ENCODE peak calls at places on chromosomes 11 and 22, in four cellular contexts. One of them, this sample, is unnamed.

GRCh38 chr11:132202621-132203020 is 832.2 kb downstream of the NTM start:
- DNase-seq in IMR-90: peak
- DNase-seq in neuronal stem cell: no peak
- DNase-seq in psoas muscle: no peak
- DNase-seq in this sample: no peak

GRCh38 chr11:45798793-45799441 is 6.0 kb upstream of the SLC35C1 start:
- DNase-seq in psoas muscle: no peak
- DNase-seq in neuronal stem cell: no peak
- DNase-seq in IMR-90: peak
- DNase-seq in this sample: no peak

GRCh38 chr11:1410366-1411291 is 20.9 kb downstream of the BRSK2 start:
- DNase-seq in psoas muscle: no peak
- DNase-seq in IMR-90: no peak
- DNase-seq in neuronal stem cell: peak
- DNase-seq in this sample: peak

GRCh38 chr11:57479925-57480324 is 19.6 kb downstream of the RTN4RL2 start:
- DNase-seq in neuronal stem cell: no peak
- DNase-seq in IMR-90: no peak
- DNase-seq in psoas muscle: no peak
- DNase-seq in this sample: no peak

GRCh38 chr22:42648368-42649260 is 578 bp downstream of the CYB5R3 start:
- DNase-seq in psoas muscle: peak
- DNase-seq in IMR-90: no peak
- DNase-seq in neuronal stem cell: no peak
- DNase-seq in this sample: peak

GRCh38 chr22:48257690-48258065 is 1495.2 kb downstream of the TBC1D22A start:
- DNase-seq in psoas muscle: no peak
- DNase-seq in neuronal stem cell: no peak
- DNase-seq in IMR-90: no peak
- DNase-seq in this sample: no peak

GRCh38 chr22:44489026-44489425 is 9.0 kb downstream of the RTL6 start:
- DNase-seq in psoas muscle: no peak
- DNase-seq in IMR-90: no peak
- DNase-seq in neuronal stem cell: no peak
- DNase-seq in this sample: no peak

GRCh38 chr22:23065069-23065451 is 5.3 kb upstream of the GNAZ start:
- DNase-seq in IMR-90: no peak
- DNase-seq in psoas muscle: peak
- DNase-seq in neuronal stem cell: no peak
- DNase-seq in this sample: no peak

GRCh38 chr11:115219378-115219777 is 284.8 kb downstream of the CADM1 start:
- DNase-seq in neuronal stem cell: no peak
- DNase-seq in IMR-90: no peak
- DNase-seq in psoas muscle: no peak
- DNase-seq in this sample: no peak

GRCh38 chr22:48667289-48667688 is 1160.4 kb downstream of the BRD1 start:
- DNase-seq in psoas muscle: peak
- DNase-seq in IMR-90: no peak
- DNase-seq in neuronal stem cell: no peak
- DNase-seq in this sample: no peak

GRCh38 chr11:48006301-48006992 is 26.1 kb downstream of the PTPRJ start:
- DNase-seq in IMR-90: peak
- DNase-seq in psoas muscle: no peak
- DNase-seq in neuronal stem cell: no peak
- DNase-seq in this sample: no peak

GRCh38 chr11:80990885-80991284 is 1550.1 kb upstream of the TENM4 start:
- DNase-seq in neuronal stem cell: no peak
- DNase-seq in psoas muscle: no peak
- DNase-seq in IMR-90: no peak
- DNase-seq in this sample: no peak

GRCh38 chr22:49541451-49542230 is 286.0 kb downstream of the BRD1 start:
- DNase-seq in IMR-90: no peak
- DNase-seq in neuronal stem cell: no peak
- DNase-seq in psoas muscle: no peak
- DNase-seq in this sample: no peak

GRCh38 chr22:48536691-48537591 is 1290.7 kb downstream of the BRD1 start:
- DNase-seq in IMR-90: no peak
- DNase-seq in psoas muscle: peak
- DNase-seq in neuronal stem cell: no peak
- DNase-seq in this sample: no peak

GRCh38 chr22:35409783-35410662 is 10.1 kb downstream of the MCM5 start:
- DNase-seq in IMR-90: no peak
- DNase-seq in neuronal stem cell: no peak
- DNase-seq in psoas muscle: no peak
- DNase-seq in this sample: no peak

GRCh38 chr11:90601261-90601660 is 378.4 kb upstream of the CHORDC1 start:
- DNase-seq in psoas muscle: no peak
- DNase-seq in IMR-90: no peak
- DNase-seq in neuronal stem cell: no peak
- DNase-seq in this sample: no peak

GRCh38 chr22:31935961-31936635 is 8.2 kb upstream of the YWHAH start:
- DNase-seq in IMR-90: no peak
- DNase-seq in psoas muscle: no peak
- DNase-seq in neuronal stem cell: no peak
- DNase-seq in this sample: no peak

GRCh38 chr11:91435694-91436375 is 788.8 kb upstream of the FAT3 start:
- DNase-seq in neuronal stem cell: no peak
- DNase-seq in psoas muscle: no peak
- DNase-seq in IMR-90: no peak
- DNase-seq in this sample: peak

GRCh38 chr11:91819743-91820142 is 404.9 kb upstream of the FAT3 start:
- DNase-seq in neuronal stem cell: no peak
- DNase-seq in IMR-90: no peak
- DNase-seq in psoas muscle: no peak
- DNase-seq in this sample: no peak

GRCh38 chr11:1381793-1382425 is 7.8 kb upstream of the BRSK2 start:
- DNase-seq in IMR-90: no peak
- DNase-seq in psoas muscle: peak
- DNase-seq in neuronal stem cell: no peak
- DNase-seq in this sample: peak

GRCh38 chr11:66542362-66542761 is 3.5 kb downstream of the ZDHHC24 start:
- DNase-seq in IMR-90: peak
- DNase-seq in neuronal stem cell: no peak
- DNase-seq in psoas muscle: no peak
- DNase-seq in this sample: no peak

GRCh38 chr11:123195182-123196059 is at the start of gene CLMP:
- DNase-seq in psoas muscle: peak
- DNase-seq in IMR-90: peak
- DNase-seq in neuronal stem cell: no peak
- DNase-seq in this sample: peak

GRCh38 chr11:79274636-79275315 is 166.1 kb downstream of the TENM4 start:
- DNase-seq in IMR-90: peak
- DNase-seq in psoas muscle: no peak
- DNase-seq in neuronal stem cell: no peak
- DNase-seq in this sample: no peak

GRCh38 chr22:33110562-33111163 is 52.5 kb upstream of the SYN3 start:
- DNase-seq in neuronal stem cell: no peak
- DNase-seq in psoas muscle: no peak
- DNase-seq in IMR-90: no peak
- DNase-seq in this sample: no peak

GRCh38 chr11:8025816-8026215 is 38.7 kb downstream of the EIF3F start:
- DNase-seq in psoas muscle: no peak
- DNase-seq in neuronal stem cell: no peak
- DNase-seq in IMR-90: peak
- DNase-seq in this sample: no peak

GRCh38 chr11:123303924-123304323 is 108.9 kb upstream of the CLMP start:
- DNase-seq in psoas muscle: no peak
- DNase-seq in IMR-90: no peak
- DNase-seq in neuronal stem cell: no peak
- DNase-seq in this sample: no peak

GRCh38 chr11:65592840-65593517 is 2.6 kb downstream of the KCNK7 start:
- DNase-seq in psoas muscle: no peak
- DNase-seq in IMR-90: no peak
- DNase-seq in neuronal stem cell: no peak
- DNase-seq in this sample: no peak

GRCh38 chr11:115213007-115213406 is 291.2 kb downstream of the CADM1 start:
- DNase-seq in IMR-90: no peak
- DNase-seq in neuronal stem cell: no peak
- DNase-seq in psoas muscle: no peak
- DNase-seq in this sample: no peak

GRCh38 chr11:104728927-104729326 is 169.3 kb downstream of the CASP12 start:
- DNase-seq in neuronal stem cell: no peak
- DNase-seq in psoas muscle: no peak
- DNase-seq in IMR-90: no peak
- DNase-seq in this sample: no peak

GRCh38 chr11:134634897-134635831 is 223.1 kb upstream of the B3GAT1 start:
- DNase-seq in IMR-90: no peak
- DNase-seq in psoas muscle: no peak
- DNase-seq in neuronal stem cell: no peak
- DNase-seq in this sample: no peak

GRCh38 chr11:60954421-60954820 is 2.4 kb upstream of the SLC15A3 start:
- DNase-seq in neuronal stem cell: no peak
- DNase-seq in IMR-90: no peak
- DNase-seq in psoas muscle: no peak
- DNase-seq in this sample: no peak

GRCh38 chr22:36022162-36022561 is 6.5 kb downstream of the RBFOX2 start:
- DNase-seq in neuronal stem cell: no peak
- DNase-seq in psoas muscle: no peak
- DNase-seq in IMR-90: peak
- DNase-seq in this sample: no peak

DNA sequence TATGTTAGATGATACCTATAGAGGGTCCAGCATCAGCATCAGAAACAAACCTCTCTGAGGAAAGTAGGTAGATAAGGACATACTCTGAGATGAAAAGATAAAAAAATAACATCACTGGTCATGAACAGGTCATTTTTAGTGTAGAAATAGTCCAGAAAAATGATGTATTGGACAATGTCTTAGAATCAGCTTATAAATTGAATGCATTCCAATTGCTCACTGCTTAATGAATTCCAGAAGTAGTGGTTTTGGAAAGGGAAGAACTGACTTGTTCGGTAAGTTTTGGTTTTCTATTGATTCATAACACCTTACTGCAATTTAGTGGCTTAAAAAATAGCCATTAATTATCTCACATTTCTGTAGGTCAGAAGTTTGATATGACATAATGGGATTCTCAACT is 929.5 kb upstream of the CCDC90B start:
- DNase-seq in neuronal stem cell: no peak
- DNase-seq in psoas muscle: no peak
- DNase-seq in IMR-90: no peak
- DNase-seq in this sample: no peak
- H3K4me3 ChIP-seq in neuronal stem cell: no peak
- H3K4me3 ChIP-seq in psoas muscle: no peak
- H3K4me3 ChIP-seq in IMR-90: no peak
- H3K4me3 ChIP-seq in this sample: no peak

GRCh38 chr22:41411021-41411851 is 29.5 kb downstream of the TEF start:
- DNase-seq in IMR-90: no peak
- DNase-seq in psoas muscle: peak
- DNase-seq in neuronal stem cell: no peak
- DNase-seq in this sample: no peak
- H3K27ac ChIP-seq in IMR-90: no peak
- H3K27ac ChIP-seq in psoas muscle: peak
- H3K27ac ChIP-seq in neuronal stem cell: peak
- H3K27ac ChIP-seq in this sample: peak

DNA sequence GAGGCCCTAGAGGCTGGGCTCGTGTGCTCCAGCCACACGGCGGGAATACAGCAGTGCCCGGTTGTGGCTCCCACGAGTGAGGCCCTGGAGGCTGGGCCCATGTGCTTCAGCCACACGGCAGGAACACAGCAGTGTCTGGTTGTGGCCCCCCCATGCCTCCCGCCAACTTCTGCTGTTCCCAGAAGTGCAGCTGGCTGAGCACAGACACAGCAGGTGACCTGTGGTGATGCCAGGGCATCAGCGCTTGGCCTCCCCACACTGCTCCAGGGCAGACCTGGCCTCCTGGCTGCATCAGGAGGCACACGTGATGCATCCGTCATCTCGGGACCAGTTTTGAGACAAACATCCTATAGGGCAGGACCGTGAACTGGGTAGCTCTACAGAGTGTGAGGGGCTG is 110.3 kb downstream of the KCNQ1OT1 start:
- DNase-seq in neuronal stem cell: no peak
- DNase-seq in IMR-90: no peak
- DNase-seq in psoas muscle: peak
- DNase-seq in this sample: peak
- H3K4me3 ChIP-seq in neuronal stem cell: no peak
- H3K4me3 ChIP-seq in IMR-90: no peak
- H3K4me3 ChIP-seq in psoas muscle: no peak
- H3K4me3 ChIP-seq in this sample: no peak

DNA sequence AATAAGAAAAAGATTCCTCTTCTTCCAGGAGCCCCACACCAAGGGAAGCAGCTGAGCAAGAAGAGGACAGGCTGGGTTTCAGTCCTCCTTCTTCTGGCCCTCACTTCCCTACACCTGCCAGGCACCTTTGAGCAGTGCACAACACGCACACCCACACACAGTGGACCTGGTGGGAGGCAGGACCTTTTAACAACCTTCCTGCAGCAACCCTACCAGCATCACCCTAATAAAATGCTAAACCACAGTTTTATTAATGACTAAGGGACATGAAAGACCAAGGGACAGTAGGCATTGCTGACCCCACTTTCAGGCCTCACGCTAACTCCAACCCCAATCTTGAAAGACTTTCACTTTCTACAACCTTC is 12.2 kb downstream of the ARAP1 start:
- DNase-seq in IMR-90: no peak
- DNase-seq in psoas muscle: peak
- DNase-seq in neuronal stem cell: no peak
- DNase-seq in this sample: no peak
- H3K27ac ChIP-seq in IMR-90: no peak
- H3K27ac ChIP-seq in psoas muscle: no peak
- H3K27ac ChIP-seq in neuronal stem cell: no peak
- H3K27ac ChIP-seq in this sample: no peak

DNA sequence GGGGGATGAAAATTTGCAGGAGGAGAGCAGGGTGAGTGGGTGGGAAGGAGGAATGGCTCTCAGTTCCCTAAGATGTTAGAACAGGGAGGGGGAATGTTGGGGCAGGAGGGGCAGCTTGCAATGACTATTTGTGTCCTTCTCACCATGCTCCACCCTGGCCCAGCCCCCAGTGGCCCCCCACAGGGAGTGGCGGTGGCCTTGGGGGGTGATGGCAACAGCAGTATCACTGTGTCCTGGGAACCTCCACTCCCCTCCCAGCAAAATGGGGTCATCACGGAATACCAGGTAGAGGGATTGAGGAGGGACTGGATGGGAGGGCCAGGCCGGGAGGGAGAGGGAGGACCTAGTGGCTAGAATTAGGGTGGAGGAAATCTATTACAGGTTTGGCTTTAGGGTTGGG is 10.2 kb downstream of the ROBO3 start:
- DNase-seq in psoas muscle: no peak
- DNase-seq in neuronal stem cell: no peak
- DNase-seq in IMR-90: no peak
- DNase-seq in this sample: no peak
- H3K4me3 ChIP-seq in psoas muscle: peak
- H3K4me3 ChIP-seq in neuronal stem cell: peak
- H3K4me3 ChIP-seq in IMR-90: peak
- H3K4me3 ChIP-seq in this sample: no peak